ENCODE peak calls at places on chromosomes 6 and 20, in eight cellular contexts. Y is PC-3, A is astrocyte, I is fibroblast of lung, W is HepG2, U is GM23338, J is hepatocyte, B is endothelial cell of umbilical vein. G is an unnamed sample.

GRCh38 chr6:38573800-38574395 is 65.8 kb downstream of the BTBD9 start:
- DNase-seq in Y (no peak), A (peak), I (peak), W (no peak), U (no peak), J (no peak), B (peak), G (no peak)

GRCh38 chr6:32109114-32109764 is at the start of gene TNXB:
- DNase-seq in Y (no peak), A (no peak), I (no peak), W (no peak), U (no peak), J (peak), B (no peak), G (no peak)

GRCh38 chr20:58309607-58310290 is at the start of gene RAB22A:
- DNase-seq in Y (peak), A (peak), I (peak), W (peak), U (peak), J (peak), B (peak), G (peak)

GRCh38 chr6:15543262-15543917 is 119.4 kb downstream of the DTNBP1 start:
- DNase-seq in Y (no peak), A (no peak), I (no peak), W (no peak), U (no peak), J (no peak), B (no peak), G (no peak)

GRCh38 chr20:63124092-63124781 is 91.7 kb downstream of the YTHDF1 start:
- DNase-seq in Y (peak), A (peak), I (peak), W (no peak), U (no peak), J (no peak), B (no peak), G (no peak)

GRCh38 chr6:118187568-118188164 is 280.6 kb downstream of the SLC35F1 start:
- DNase-seq in Y (no peak), A (peak), I (peak), W (no peak), U (no peak), J (peak), B (no peak), G (peak)

GRCh38 chr20:58637466-58638198 is 13.5 kb upstream of the STX16 start:
- DNase-seq in Y (no peak), A (no peak), I (no peak), W (no peak), U (no peak), J (no peak), B (no peak), G (no peak)

GRCh38 chr6:142011775-142012174 is 121.0 kb upstream of the GJE1 start:
- DNase-seq in Y (no peak), A (no peak), I (peak), W (no peak), U (no peak), J (no peak), B (no peak), G (no peak)

GRCh38 chr6:42392871-42393270 is 58.9 kb downstream of the TRERF1 start:
- DNase-seq in Y (no peak), A (no peak), I (no peak), W (no peak), U (no peak), J (no peak), B (no peak), G (no peak)

GRCh38 chr6:13725570-13725969 is 13.9 kb upstream of the RANBP9 start:
- DNase-seq in Y (peak), A (peak), I (peak), W (no peak), U (no peak), J (no peak), B (no peak), G (no peak)

GRCh38 chr20:58585753-58586540 is 65.1 kb upstream of the STX16 start:
- DNase-seq in Y (no peak), A (no peak), I (no peak), W (no peak), U (no peak), J (no peak), B (no peak), G (no peak)

GRCh38 chr20:54234991-54235390 is 27.1 kb downstream of the PFDN4 start:
- DNase-seq in Y (no peak), A (no peak), I (no peak), W (no peak), U (no peak), J (no peak), B (no peak), G (no peak)

GRCh38 chr6:116572162-116572561 is 858 bp downstream of the RWDD1 start:
- DNase-seq in Y (no peak), A (peak), I (peak), W (peak), U (no peak), J (peak), B (peak), G (no peak)

GRCh38 chr20:31972481-31973386 is 4.8 kb downstream of the XKR7 start:
- DNase-seq in Y (no peak), A (no peak), I (no peak), W (no peak), U (peak), J (no peak), B (no peak), G (no peak)

GRCh38 chr6:37684801-37685200 is 12.9 kb downstream of the MDGA1 start:
- DNase-seq in Y (no peak), A (no peak), I (no peak), W (no peak), U (no peak), J (no peak), B (no peak), G (no peak)

GRCh38 chr20:25859649-25860530 is 163.2 kb upstream of the ZNF337 start:
- DNase-seq in Y (peak), A (no peak), I (peak), W (peak), U (peak), J (peak), B (peak), G (peak)

GRCh38 chr20:48656661-48657211 is 171.1 kb downstream of the PREX1 start:
- DNase-seq in Y (peak), A (no peak), I (no peak), W (peak), U (peak), J (no peak), B (no peak), G (no peak)

GRCh38 chr6:7726416-7727149 is 684 bp downstream of the BMP6 start:
- DNase-seq in Y (peak), A (no peak), I (no peak), W (no peak), U (peak), J (peak), B (no peak), G (no peak)

GRCh38 chr6:160060920-160061447 is 60.6 kb upstream of the SLC22A1 start:
- DNase-seq in Y (no peak), A (no peak), I (no peak), W (no peak), U (no peak), J (no peak), B (no peak), G (no peak)

GRCh38 chr6:93779086-93779858 is 359.9 kb upstream of the EPHA7 start:
- DNase-seq in Y (no peak), A (peak), I (peak), W (no peak), U (peak), J (peak), B (peak), G (no peak)

GRCh38 chr20:51801220-51801991 is 915 bp downstream of the SALL4 start:
- DNase-seq in Y (no peak), A (no peak), I (no peak), W (no peak), U (peak), J (peak), B (no peak), G (peak)

GRCh38 chr6:90028995-90029635 is 134.8 kb downstream of the GJA10 start:
- DNase-seq in Y (no peak), A (no peak), I (no peak), W (no peak), U (peak), J (no peak), B (no peak), G (no peak)

GRCh38 chr6:169701218-169701952 is 444 bp downstream of the WDR27 start:
- DNase-seq in Y (peak), A (peak), I (no peak), W (no peak), U (peak), J (no peak), B (no peak), G (no peak)

GRCh38 chr6:39758905-39759605 is 33.1 kb upstream of the DAAM2 start:
- DNase-seq in Y (no peak), A (no peak), I (no peak), W (peak), U (no peak), J (no peak), B (no peak), G (no peak)

GRCh38 chr6:67640462-67640861 is 994.6 kb upstream of the ADGRB3 start:
- DNase-seq in Y (no peak), A (peak), I (peak), W (no peak), U (no peak), J (no peak), B (peak), G (peak)

GRCh38 chr20:47351643-47352331 is 4.7 kb downstream of the ZMYND8 start:
- DNase-seq in Y (no peak), A (no peak), I (peak), W (no peak), U (peak), J (no peak), B (peak), G (no peak)

GRCh38 chr6:130233332-130233731 is 10.6 kb upstream of the SAMD3 start:
- DNase-seq in Y (no peak), A (peak), I (peak), W (no peak), U (peak), J (no peak), B (no peak), G (no peak)

GRCh38 chr6:39867592-39867991 is 66.7 kb downstream of the MOCS1 start:
- DNase-seq in Y (no peak), A (no peak), I (no peak), W (no peak), U (peak), J (no peak), B (no peak), G (no peak)

GRCh38 chr6:35048631-35049083 is 92.5 kb downstream of the TCP11 start:
- DNase-seq in Y (no peak), A (peak), I (peak), W (no peak), U (peak), J (peak), B (no peak), G (no peak)

GRCh38 chr20:10404959-10405530 is 29.0 kb downstream of the MKKS start:
- DNase-seq in Y (no peak), A (no peak), I (no peak), W (no peak), U (no peak), J (no peak), B (no peak), G (no peak)

GRCh38 chr20:62583424-62583920 is 58.8 kb upstream of the SLCO4A1 start:
- DNase-seq in Y (peak), A (no peak), I (no peak), W (no peak), U (peak), J (peak), B (no peak), G (no peak)

GRCh38 chr20:53602661-53603060 is 9.0 kb upstream of the ZNF217 start:
- DNase-seq in Y (no peak), A (no peak), I (no peak), W (no peak), U (no peak), J (no peak), B (no peak), G (no peak)

GRCh38 chr6:39276379-39276995 is 37.7 kb downstream of the KCNK17 start:
- DNase-seq in Y (no peak), A (no peak), I (no peak), W (no peak), U (no peak), J (no peak), B (no peak), G (no peak)

GRCh38 chr6:168822376-168822775 is 381.4 kb downstream of the SMOC2 start:
- DNase-seq in Y (no peak), A (no peak), I (no peak), W (no peak), U (no peak), J (no peak), B (no peak), G (no peak)

GRCh38 chr6:77445214-77445613 is 18.1 kb downstream of the HTR1B start:
- DNase-seq in Y (no peak), A (no peak), I (no peak), W (no peak), U (no peak), J (no peak), B (no peak), G (no peak)

DNA sequence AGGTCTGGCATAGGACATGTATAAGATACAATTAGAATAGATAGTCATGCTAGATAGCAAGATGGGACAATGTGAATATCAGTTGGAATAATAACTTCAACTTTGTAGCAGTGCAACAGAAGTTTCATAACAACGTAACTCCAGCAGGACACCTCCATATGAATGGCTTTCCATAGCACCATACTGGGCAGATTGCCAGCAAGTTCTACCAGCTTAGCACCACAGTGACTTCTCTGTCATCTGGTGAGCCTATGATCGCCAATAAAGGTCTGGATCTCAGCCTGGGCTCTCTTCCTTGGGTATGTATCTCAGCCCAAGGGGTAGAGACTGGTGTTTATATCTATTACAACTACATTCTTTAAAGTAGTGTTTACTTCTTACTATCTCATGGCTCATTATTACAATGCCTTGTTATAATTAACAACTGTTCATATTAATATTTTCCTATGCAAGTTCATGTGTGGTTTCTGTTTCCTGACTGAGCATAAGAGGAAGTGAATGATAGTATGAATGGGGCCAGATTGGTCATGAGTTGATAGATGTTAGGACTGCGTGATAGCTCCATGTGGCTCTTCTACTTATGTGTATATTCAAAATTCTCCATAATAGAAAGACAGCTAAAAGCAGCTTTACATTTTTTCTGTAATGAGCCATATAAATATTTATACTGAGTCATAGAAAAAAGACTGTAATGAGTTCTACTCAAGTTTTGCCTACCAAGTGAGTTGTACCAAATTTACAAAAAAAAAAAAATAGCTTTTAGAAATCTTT is 22.9 kb downstream of the HTR1B start:
- DNase-seq in Y (no peak), A (no peak), I (no peak), W (no peak), U (no peak), J (no peak), B (no peak), G (no peak)
- TF ChIP-seq CTCF in Y (no peak), A (no peak), I (no peak), W (no peak), U (no peak), J (no peak), B (no peak), G (no peak)

GRCh38 chr6:41184761-41185160 is 16.2 kb downstream of the TREML2 start:
- DNase-seq in Y (no peak), A (no peak), I (no peak), W (no peak), U (no peak), J (no peak), B (no peak), G (no peak)
- TF ChIP-seq EZH2 in Y (no peak), A (no peak), I (no peak), W (no peak), U (no peak), J (no peak), B (no peak), G (no peak)

GRCh38 chr6:151497935-151498726 is 4.3 kb downstream of the CCDC170 start:
- DNase-seq in Y (no peak), A (no peak), I (no peak), W (peak), U (peak), J (no peak), B (no peak), G (no peak)

GRCh38 chr6:151490996-151491395 is 2.8 kb upstream of the CCDC170 start:
- DNase-seq in Y (no peak), A (no peak), I (no peak), W (no peak), U (no peak), J (no peak), B (no peak), G (no peak)

GRCh38 chr6:151493495-151494234 is at the start of gene CCDC170:
- DNase-seq in Y (no peak), A (peak), I (peak), W (peak), U (peak), J (peak), B (peak), G (peak)

GRCh38 chr6:151494235-151494950 is 576 bp downstream of the CCDC170 start:
- DNase-seq in Y (peak), A (peak), I (peak), W (peak), U (peak), J (peak), B (peak), G (peak)

GRCh38 chr6:151495380-151495779 is 1.6 kb downstream of the CCDC170 start:
- DNase-seq in Y (no peak), A (no peak), I (no peak), W (no peak), U (no peak), J (no peak), B (no peak), G (no peak)
- H3K4me3 ChIP-seq in Y (no peak), A (no peak), I (no peak), W (peak), U (no peak), J (no peak), B (no peak), G (no peak)

DNA sequence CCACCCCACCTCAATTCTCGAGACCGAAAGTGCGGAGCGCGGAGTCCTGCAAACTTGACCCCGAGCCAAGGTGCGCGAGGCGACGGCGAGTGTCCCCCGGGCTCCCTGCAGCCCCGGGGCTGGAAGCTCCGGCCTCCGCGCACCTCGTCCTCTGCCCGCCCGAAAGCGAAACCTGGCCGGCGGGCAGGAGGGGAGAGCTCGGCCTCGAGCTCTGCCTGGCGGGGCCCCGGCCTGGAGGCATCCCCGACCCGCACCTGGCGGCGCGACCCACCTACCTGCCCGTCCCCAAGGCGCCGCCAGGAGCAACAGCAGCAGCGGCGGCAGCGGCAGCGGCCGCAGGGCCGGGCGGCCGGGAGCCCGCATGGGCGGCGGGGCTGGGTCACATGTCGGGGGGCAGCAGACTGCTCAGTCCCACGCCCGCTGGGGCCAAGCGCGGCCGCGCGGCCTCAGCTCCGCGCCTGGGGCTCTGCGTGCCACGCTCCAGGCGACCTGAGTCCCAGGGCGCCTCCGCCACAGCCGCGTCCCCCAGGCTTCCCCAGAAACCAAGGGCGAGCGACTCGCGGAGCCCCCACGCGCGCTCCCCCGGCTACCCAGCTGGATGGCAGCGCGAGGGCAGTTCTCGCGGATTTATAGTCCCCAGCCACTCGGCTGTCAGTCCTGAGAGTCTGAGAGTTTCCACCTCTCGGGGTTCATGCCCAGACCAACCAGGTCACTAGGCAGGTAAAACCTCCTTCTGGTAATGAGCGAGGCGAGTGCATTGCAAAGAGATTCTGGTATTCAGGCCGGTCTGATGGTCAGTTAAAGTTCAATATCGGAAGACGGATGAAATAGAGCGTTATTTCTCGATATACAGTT is at the start of gene IL20RA:
- DNase-seq in Y (peak), A (no peak), I (peak), W (no peak), U (peak), J (peak), B (no peak), G (no peak)
- TF ChIP-seq CTCF in Y (no peak), A (no peak), I (no peak), W (no peak), U (no peak), J (no peak), B (no peak), G (no peak)

GRCh38 chr6:70310063-70310694 is 7.3 kb upstream of the COL9A1 start:
- DNase-seq in Y (peak), A (peak), I (peak), W (peak), U (peak), J (peak), B (peak), G (peak)

GRCh38 chr6:70312165-70312564 is 9.3 kb upstream of the COL9A1 start:
- DNase-seq in Y (peak), A (peak), I (peak), W (peak), U (peak), J (no peak), B (no peak), G (no peak)

GRCh38 chr6:70314240-70314639 is 11.4 kb upstream of the COL9A1 start:
- DNase-seq in Y (no peak), A (no peak), I (no peak), W (no peak), U (no peak), J (peak), B (no peak), G (peak)

GRCh38 chr6:70315096-70315751 is 12.3 kb upstream of the COL9A1 start:
- DNase-seq in Y (no peak), A (no peak), I (no peak), W (no peak), U (no peak), J (no peak), B (no peak), G (no peak)
- TF ChIP-seq EZH2 in Y (no peak), A (no peak), I (no peak), W (no peak), U (no peak), J (no peak), B (no peak), G (no peak)

DNA sequence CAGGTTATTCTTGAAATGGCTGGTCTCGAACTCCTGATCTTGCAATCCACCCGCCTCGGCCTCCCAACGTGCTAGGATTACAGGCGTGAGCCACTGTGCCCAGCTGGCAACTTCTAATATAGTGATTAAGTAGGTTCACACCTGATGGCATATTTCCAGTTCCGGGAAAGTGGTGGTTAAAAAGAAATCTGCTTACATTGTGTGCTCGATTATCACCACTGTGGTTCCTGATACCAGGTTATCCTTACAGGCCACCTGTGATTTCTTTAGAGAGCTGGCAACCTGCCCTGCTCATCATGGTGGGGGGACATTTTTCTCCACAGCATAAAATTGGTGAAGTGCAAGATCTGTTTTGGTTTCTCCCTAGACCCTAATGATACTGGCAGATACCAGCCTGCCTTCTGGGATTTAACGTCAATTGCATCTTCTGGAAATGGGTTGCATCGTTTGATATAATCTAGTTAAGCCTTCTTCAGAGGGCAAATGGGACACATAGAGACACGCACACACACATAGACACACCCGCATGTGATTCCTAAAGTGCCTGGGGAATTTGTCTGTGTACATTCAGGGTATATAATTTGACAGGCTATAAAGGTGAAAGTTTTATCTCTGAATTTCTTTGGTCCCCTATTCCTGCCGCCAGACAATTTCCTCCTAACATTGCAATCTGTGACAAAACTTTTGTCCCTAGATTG is 49.7 kb upstream of the CITED2 start:
- DNase-seq in Y (no peak), A (no peak), I (no peak), W (no peak), U (no peak), J (no peak), B (no peak), G (no peak)
- H3K4me3 ChIP-seq in Y (no peak), A (no peak), I (no peak), W (no peak), U (no peak), J (no peak), B (no peak), G (no peak)

GRCh38 chr6:125790403-125791150 is at the start of gene NCOA7:
- DNase-seq in Y (peak), A (peak), I (peak), W (peak), U (peak), J (peak), B (peak), G (peak)
- TF ChIP-seq CTCF in Y (no peak), A (no peak), I (no peak), W (peak), U (no peak), J (no peak), B (no peak), G (no peak)

G was measured in A673.